ENCODE peak calls at places on chromosomes 11 and 22, in four cellular contexts. Q is DND-41, S is thoracic aorta, E is right atrium auricular region. G is an unnamed sample.

GRCh38 chr11:27720277-27720830 is 20.1 kb upstream of the BDNF start:
- DNase-seq in Q (no peak), S (no peak), E (no peak), G (no peak)

GRCh38 chr22:29208879-29209623 is 3.4 kb downstream of the EMID1 start:
- DNase-seq in Q (no peak), S (no peak), E (no peak), G (no peak)

GRCh38 chr22:39135092-39135896 is 17.2 kb downstream of the CBX7 start:
- DNase-seq in Q (peak; percentile 44), S (no peak), E (no peak), G (peak; percentile 42)

GRCh38 chr11:41878158-41878557 is 418.7 kb upstream of the LRRC4C start:
- DNase-seq in Q (no peak), S (no peak), E (no peak), G (no peak)

GRCh38 chr22:40684728-40685127 is 5.4 kb downstream of the MCHR1 start:
- DNase-seq in Q (peak; percentile 31), S (no peak), E (no peak), G (no peak)

GRCh38 chr11:78417175-78417887 is at the start of gene GAB2:
- DNase-seq in Q (no peak), S (no peak), E (no peak), G (peak; percentile 29)

GRCh38 chr22:46044718-46045458 is 67.9 kb upstream of the WNT7B start:
- DNase-seq in Q (peak; percentile 39), S (no peak), E (no peak), G (peak; percentile 50)

GRCh38 chr11:45661417-45662055 is 3.9 kb downstream of the CHST1 start:
- DNase-seq in Q (no peak), S (no peak), E (no peak), G (no peak)

GRCh38 chr22:42613869-42614268 is 814 bp downstream of the POLDIP3 start:
- DNase-seq in Q (no peak), S (no peak), E (no peak), G (no peak)

GRCh38 chr11:17748044-17748443 is 13.5 kb downstream of the KCNC1 start:
- DNase-seq in Q (no peak), S (no peak), E (no peak), G (no peak)

GRCh38 chr11:118634435-118635236 is 27.2 kb downstream of the PHLDB1 start:
- DNase-seq in Q (no peak), S (no peak), E (no peak), G (no peak)

GRCh38 chr22:26939466-26939865 is 282.1 kb downstream of the MIAT start:
- DNase-seq in Q (no peak), S (no peak), E (no peak), G (no peak)

GRCh38 chr11:205221-206001 is 1.8 kb downstream of the BET1L start:
- DNase-seq in Q (peak; percentile 4), S (no peak), E (peak; percentile 54), G (no peak)

GRCh38 chr22:41848468-41848867 is 15.6 kb downstream of the SREBF2 start:
- DNase-seq in Q (no peak), S (no peak), E (peak; percentile 71), G (no peak)

GRCh38 chr11:20066783-20067156 is 93.5 kb downstream of the DBX1 start:
- DNase-seq in Q (no peak), S (no peak), E (no peak), G (no peak)

GRCh38 chr11:64358536-64358906 is 441 bp upstream of the RPS6KA4 start:
- DNase-seq in Q (no peak), S (no peak), E (no peak), G (no peak)

GRCh38 chr11:22920939-22921565 is 60.8 kb upstream of the CCDC179 start:
- DNase-seq in Q (peak; percentile 28), S (no peak), E (no peak), G (peak; percentile 1)

GRCh38 chr22:47357086-47357485 is 594.6 kb downstream of the TBC1D22A start:
- DNase-seq in Q (no peak), S (no peak), E (peak; percentile 26), G (no peak)

GRCh38 chr11:13970986-13971385 is 8.5 kb downstream of the SPON1 start:
- DNase-seq in Q (no peak), S (no peak), E (no peak), G (no peak)

GRCh38 chr11:134625151-134625550 is 213.1 kb upstream of the B3GAT1 start:
- DNase-seq in Q (no peak), S (no peak), E (no peak), G (no peak)

GRCh38 chr11:16775604-16776283 is 37.3 kb downstream of the C11orf58 start:
- DNase-seq in Q (no peak), S (no peak), E (no peak), G (no peak)

GRCh38 chr11:87754685-87755084 is 420.6 kb downstream of the RAB38 start:
- DNase-seq in Q (no peak), S (no peak), E (no peak), G (no peak)

GRCh38 chr11:12092714-12093113 is 17.7 kb upstream of the MICAL2 start:
- DNase-seq in Q (no peak), S (no peak), E (no peak), G (no peak)

GRCh38 chr11:126384449-126385070 is 29.1 kb downstream of the ST3GAL4 start:
- DNase-seq in Q (no peak), S (no peak), E (no peak), G (no peak)
- H3K27ac ChIP-seq in Q (no peak overlapping the region), S (no peak overlapping the region), E (peak overlapping the region; percentile 29), G (no peak overlapping the region)

GRCh38 chr11:47417712-47418111 is 8.5 kb downstream of the PSMC3 start:
- DNase-seq in Q (no peak), S (no peak), E (no peak), G (no peak)

GRCh38 chr11:47413908-47414684 is 5.7 kb downstream of the SLC39A13 start:
- DNase-seq in Q (no peak), S (no peak), E (no peak), G (no peak)

GRCh38 chr11:47414685-47415070 is 6.3 kb downstream of the SLC39A13 start:
- DNase-seq in Q (no peak), S (no peak), E (no peak), G (no peak)

GRCh38 chr11:47415091-47415854 is 6.9 kb downstream of the SLC39A13 start:
- DNase-seq in Q (no peak), S (no peak), E (no peak), G (no peak)

GRCh38 chr11:47415949-47416472 is 7.6 kb downstream of the SLC39A13 start:
- DNase-seq in Q (no peak), S (peak; percentile 80), E (peak; percentile 93), G (no peak)
- H3K27ac ChIP-seq in Q (no peak overlapping the region), S (peak overlapping the region; percentile 91), E (peak overlapping the region; percentile 94), G (no peak overlapping the region)

GRCh38 chr11:34819740-34820482 is 96.3 kb downstream of the APIP start:
- DNase-seq in Q (no peak), S (no peak), E (no peak), G (no peak)
- H3K27ac ChIP-seq in Q (no peak overlapping the region), S (no peak overlapping the region), E (no peak overlapping the region), G (no peak overlapping the region)

DNA sequence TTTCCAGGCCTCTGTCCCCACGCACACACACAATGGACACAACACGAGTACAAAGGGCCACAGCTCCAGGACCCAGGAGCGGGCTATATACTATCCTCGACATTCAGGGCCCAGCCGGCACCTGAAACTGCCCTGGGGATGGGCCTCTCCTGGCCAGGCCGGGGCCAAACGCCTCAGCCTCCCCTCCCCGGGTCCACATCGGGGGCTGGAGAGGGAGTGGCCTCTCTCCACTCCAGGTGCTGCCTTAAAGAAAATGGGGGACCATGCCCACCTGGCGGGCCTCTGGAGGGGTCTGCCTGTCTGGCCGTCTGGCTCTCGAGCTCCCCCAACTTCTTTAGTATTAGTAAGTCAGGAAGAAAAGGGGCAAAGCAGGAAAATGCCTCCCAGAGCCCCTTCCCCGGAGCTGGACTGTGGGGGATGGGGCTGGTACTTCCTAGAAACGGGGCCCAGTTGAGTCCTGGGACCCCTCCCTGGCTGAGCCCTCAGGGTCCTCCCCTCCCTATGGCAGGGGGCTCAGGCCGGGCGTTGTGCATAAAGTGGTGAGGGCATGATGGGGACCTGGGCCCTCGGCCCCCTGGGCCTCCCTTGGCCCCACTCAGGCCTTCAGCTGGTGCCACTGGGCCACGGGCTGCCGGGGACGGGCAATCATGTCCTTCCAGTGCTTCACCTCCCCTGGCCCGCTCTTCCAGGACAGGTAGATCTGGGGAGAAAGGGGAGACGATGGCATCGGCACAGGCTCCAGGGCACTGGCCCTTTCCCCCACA is 9.7 kb downstream of the LRRC10B start:
- DNase-seq in Q (no peak), S (no peak), E (no peak), G (no peak)
- H3K27ac ChIP-seq in Q (no peak overlapping the region), S (no peak overlapping the region), E (no peak overlapping the region), G (no peak overlapping the region)

GRCh38 chr11:86341382-86341781 is 33.3 kb upstream of the CCDC81 start:
- DNase-seq in Q (no peak), S (no peak), E (no peak), G (no peak)

DNA sequence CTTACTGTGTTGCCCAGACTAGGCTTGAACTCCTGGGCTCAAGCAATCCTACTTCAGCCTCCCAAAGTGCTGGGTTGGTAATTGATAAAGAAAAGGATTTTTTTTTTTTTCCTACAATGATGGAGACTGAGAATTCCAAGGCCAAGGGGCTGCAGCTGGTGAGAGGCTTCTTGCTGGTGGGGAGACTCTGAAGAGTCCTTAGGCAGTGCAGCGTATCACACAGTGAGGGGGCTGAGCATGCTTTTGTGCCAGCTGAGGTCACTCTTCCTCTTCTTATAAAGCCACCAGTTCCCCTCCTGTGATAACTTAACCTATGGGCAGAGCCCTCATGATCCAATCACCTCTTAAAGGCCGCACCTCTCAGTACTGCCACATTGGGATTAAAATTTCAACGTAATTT is 28.2 kb upstream of the CCDC81 start:
- DNase-seq in Q (no peak), S (no peak), E (no peak), G (no peak)
- H3K27ac ChIP-seq in Q (no peak overlapping the region), S (no peak overlapping the region), E (no peak overlapping the region), G (no peak overlapping the region)

GRCh38 chr11:66187453-66187852 is 81.0 kb upstream of the RAB1B start:
- DNase-seq in Q (no peak), S (no peak), E (no peak), G (no peak)

GRCh38 chr11:66181632-66182345 is 86.7 kb upstream of the RAB1B start:
- DNase-seq in Q (no peak), S (no peak), E (no peak), G (no peak)

GRCh38 chr11:66186470-66186869 is 82.0 kb upstream of the RAB1B start:
- DNase-seq in Q (no peak), S (no peak), E (no peak), G (no peak)

GRCh38 chr11:66184728-66185127 is 83.7 kb upstream of the RAB1B start:
- DNase-seq in Q (no peak), S (no peak), E (no peak), G (no peak)

DNA sequence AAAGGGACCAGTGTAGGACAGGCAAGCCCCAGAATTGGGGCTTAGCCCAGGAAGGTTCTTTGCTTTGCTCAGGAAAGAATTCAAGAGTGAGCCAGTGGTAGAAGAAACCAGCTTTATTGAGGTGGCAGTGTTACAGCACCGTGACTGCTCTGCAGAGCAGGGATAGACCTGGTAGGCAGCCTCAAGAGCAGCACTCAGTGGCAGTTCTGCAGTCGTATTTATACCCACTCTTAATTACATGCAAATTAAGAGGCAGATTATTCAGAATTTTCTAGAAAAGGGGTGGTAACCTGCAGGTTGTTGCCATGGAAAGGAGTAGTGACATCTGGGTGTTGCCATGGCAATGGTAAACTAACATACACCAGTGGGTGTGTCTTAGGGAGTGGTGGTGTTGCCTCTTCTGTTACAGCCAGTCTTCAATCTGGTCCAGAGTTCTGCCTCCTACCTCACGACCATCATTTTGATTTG is 84.8 kb upstream of the RAB1B start:
- DNase-seq in Q (no peak), S (no peak), E (no peak), G (no peak)
- H3K27ac ChIP-seq in Q (no peak overlapping the region), S (no peak overlapping the region), E (no peak overlapping the region), G (no peak overlapping the region)